ENCODE peak calls at places on chromosomes 13 and 19, in five cellular contexts. F, I, Y, G and B are unnamed samples.

GRCh38 chr19:23777216-23777615 is 18.5 kb upstream of the ZNF681 start:
- DNase-seq in Y (no peak), G (no peak), F (no peak), I (no peak), B (no peak)

GRCh38 chr13:28408235-28408848 is 86.6 kb downstream of the FLT1 start:
- DNase-seq in F (no peak), I (no peak), G (no peak), Y (no peak), B (no peak)

GRCh38 chr13:31747966-31748365 is 8.6 kb downstream of the RXFP2 start:
- DNase-seq in Y (no peak), G (no peak), F (no peak), I (no peak), B (no peak)

GRCh38 chr19:4676955-4677731 is 7.0 kb upstream of the MYDGF start:
- DNase-seq in G (no peak), F (peak), Y (no peak), I (peak), B (no peak)

GRCh38 chr13:99136427-99136954 is 64.2 kb upstream of the UBAC2 start:
- DNase-seq in F (no peak), Y (no peak), I (no peak), G (no peak), B (no peak)

GRCh38 chr19:3721900-3722442 is 13.8 kb downstream of the TJP3 start:
- DNase-seq in G (no peak), Y (no peak), F (no peak), I (no peak), B (no peak)

GRCh38 chr13:25170554-25171107 is 1.5 kb downstream of the AMER2 start:
- DNase-seq in F (no peak), Y (no peak), I (peak), G (no peak), B (no peak)

GRCh38 chr13:98039964-98040363 is 86.5 kb downstream of the IPO5 start:
- DNase-seq in I (no peak), G (no peak), Y (no peak), F (no peak), B (no peak)

GRCh38 chr13:30905932-30906383 is at the start of gene MEDAG:
- DNase-seq in G (peak), I (peak), F (no peak), Y (no peak), B (no peak)

GRCh38 chr19:5138606-5139594 is 170.0 kb downstream of the KDM4B start:
- DNase-seq in F (no peak), Y (peak), I (peak), G (no peak), B (no peak)

GRCh38 chr13:58879114-58879513 is 1247.6 kb downstream of the PCDH17 start:
- DNase-seq in F (no peak), G (no peak), Y (no peak), I (no peak), B (no peak)

GRCh38 chr13:25857830-25858229 is 194.0 kb downstream of the SHISA2 start:
- DNase-seq in F (no peak), Y (no peak), I (no peak), G (no peak), B (no peak)

GRCh38 chr19:54674021-54674617 is 11.3 kb downstream of the LILRB4 start:
- DNase-seq in I (peak), Y (no peak), F (peak), G (no peak), B (no peak)

GRCh38 chr19:45153339-45154063 is 7.3 kb downstream of the NKPD1 start:
- DNase-seq in Y (peak), F (no peak), G (no peak), I (peak), B (no peak)

GRCh38 chr19:48872884-48873475 is 759 bp downstream of the PPP1R15A start:
- DNase-seq in F (peak), Y (peak), G (peak), I (peak), B (no peak)

GRCh38 chr19:2451138-2451537 is 5.6 kb downstream of the LMNB2 start:
- DNase-seq in Y (no peak), I (no peak), G (no peak), F (no peak), B (no peak)

GRCh38 chr13:80035096-80035495 is 305.8 kb downstream of the SPRY2 start:
- DNase-seq in F (no peak), I (no peak), G (no peak), Y (no peak), B (no peak)

GRCh38 chr13:74464656-74465055 is 330.5 kb upstream of the KLF12 start:
- DNase-seq in I (no peak), F (no peak), Y (no peak), G (no peak), B (no peak)

GRCh38 chr19:4597975-4598671 is 38.6 kb upstream of the SEMA6B start:
- DNase-seq in I (peak), F (peak), G (no peak), Y (no peak), B (no peak)

GRCh38 chr19:32708457-32708856 is 11.1 kb upstream of the TDRD12 start:
- DNase-seq in G (no peak), F (no peak), I (no peak), Y (peak), B (no peak)